ENCODE peak calls at places on chromosomes 7 and 10, in four cellular contexts. V is neural progenitor cell, Y is body of pancreas, L is mucosa of descending colon. F is an unnamed sample. For H3K4me1, the result is how much of the 10 kb centered on the place peaks cover.

GRCh38 chr10:103839867-103840746 is 15.3 kb downstream of the SH3PXD2A start:
- DNase-seq in V (peak), Y (peak), L (peak), F (no peak)

GRCh38 chr10:92024700-92025099 is 101.1 kb downstream of the BTAF1 start:
- DNase-seq in V (no peak), Y (no peak), L (no peak), F (no peak)

GRCh38 chr10:88080213-88080612 is 216.8 kb downstream of the PTEN start:
- DNase-seq in V (no peak), Y (peak), L (no peak), F (no peak)

GRCh38 chr7:54841772-54842707 is 83.0 kb upstream of the SEC61G start:
- DNase-seq in V (peak), Y (peak), L (no peak), F (no peak)

GRCh38 chr7:3003936-3004335 is 39.7 kb downstream of the CARD11 start:
- DNase-seq in V (no peak), Y (no peak), L (no peak), F (peak)

GRCh38 chr10:116669832-116670644 is 49.3 kb downstream of the PNLIPRP2 start:
- DNase-seq in V (peak), Y (no peak), L (no peak), F (peak)

GRCh38 chr10:69575164-69575722 is 2.0 kb upstream of the NEUROG3 start:
- DNase-seq in V (no peak), Y (no peak), L (no peak), F (no peak)

GRCh38 chr10:62037890-62038608 is 136.6 kb downstream of the ARID5B start:
- DNase-seq in V (no peak), Y (no peak), L (no peak), F (no peak)

GRCh38 chr7:114979388-114979787 is 57.5 kb downstream of the MDFIC start:
- DNase-seq in V (no peak), Y (peak), L (no peak), F (no peak)

GRCh38 chr7:128166603-128167315 is 74.3 kb upstream of the LEP start:
- DNase-seq in V (peak), Y (peak), L (no peak), F (peak)

GRCh38 chr7:17631061-17631460 is 309.2 kb downstream of the SNX13 start:
- DNase-seq in V (no peak), Y (no peak), L (no peak), F (no peak)

GRCh38 chr10:121628859-121629258 is 30.6 kb upstream of the FGFR2 start:
- DNase-seq in V (no peak), Y (no peak), L (no peak), F (no peak)

GRCh38 chr10:71860243-71861029 is 9.4 kb upstream of the PSAP start:
- DNase-seq in V (peak), Y (peak), L (peak), F (peak)

GRCh38 chr7:39754326-39755120 is 131.2 kb downstream of the RALA start:
- DNase-seq in V (no peak), Y (no peak), L (no peak), F (peak)

GRCh38 chr7:111872837-111873646 is 310.8 kb upstream of the IMMP2L start:
- DNase-seq in V (no peak), Y (no peak), L (no peak), F (no peak)

GRCh38 chr7:151087247-151088018 is 1.2 kb downstream of the AGAP3 start:
- DNase-seq in V (peak), Y (peak), L (peak), F (peak)

GRCh38 chr10:12847361-12847975 is 154.0 kb downstream of the CCDC3 start:
- DNase-seq in V (peak), Y (peak), L (no peak), F (no peak)

GRCh38 chr7:127629268-127629854 is 11.4 kb upstream of the PAX4 start:
- DNase-seq in V (peak), Y (peak), L (no peak), F (no peak)

GRCh38 chr7:138295049-138295637 is 164.9 kb upstream of the TRIM24 start:
- DNase-seq in V (no peak), Y (no peak), L (no peak), F (no peak)

GRCh38 chr10:13909911-13910617 is 323.3 kb downstream of the PRPF18 start:
- DNase-seq in V (no peak), Y (no peak), L (no peak), F (no peak)

GRCh38 chr7:140360697-140361229 is 37.6 kb downstream of the SLC37A3 start:
- DNase-seq in V (no peak), Y (no peak), L (no peak), F (no peak)

GRCh38 chr10:17730667-17731066 is 21.3 kb upstream of the TMEM236 start:
- DNase-seq in V (no peak), Y (no peak), L (no peak), F (no peak)

GRCh38 chr10:26799342-26799741 is 61.4 kb downstream of the ABI1 start:
- DNase-seq in V (no peak), Y (peak), L (no peak), F (no peak)

GRCh38 chr7:80002865-80003264 is 131.8 kb upstream of the GNAI1 start:
- DNase-seq in V (no peak), Y (no peak), L (no peak), F (no peak)

GRCh38 chr7:79998343-79998742 is 136.3 kb upstream of the GNAI1 start:
- DNase-seq in V (no peak), Y (no peak), L (no peak), F (no peak)

DNA sequence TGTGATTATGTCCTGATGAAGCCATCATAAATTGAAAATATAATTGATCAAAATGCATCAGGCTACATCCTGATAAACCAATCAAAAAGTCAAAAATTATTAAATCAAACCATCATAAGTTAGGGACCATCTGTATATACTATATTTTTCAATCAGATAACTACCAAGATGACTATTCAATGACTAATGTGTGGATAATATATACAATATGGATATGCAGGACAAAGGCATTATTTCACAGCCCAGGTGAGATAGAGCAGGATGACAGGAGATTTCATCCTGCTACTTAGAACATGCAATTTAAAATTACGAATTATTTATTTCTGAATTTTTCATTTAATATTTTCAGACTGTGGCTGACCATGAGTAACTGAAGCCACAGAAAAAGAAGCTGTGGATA is 137.3 kb upstream of the GNAI1 start:
- DNase-seq in V (no peak), Y (no peak), L (no peak), F (no peak)
- H3K4me1 ChIP-seq in V (under half), Y (under half), L (under half), F (under half)

DNA sequence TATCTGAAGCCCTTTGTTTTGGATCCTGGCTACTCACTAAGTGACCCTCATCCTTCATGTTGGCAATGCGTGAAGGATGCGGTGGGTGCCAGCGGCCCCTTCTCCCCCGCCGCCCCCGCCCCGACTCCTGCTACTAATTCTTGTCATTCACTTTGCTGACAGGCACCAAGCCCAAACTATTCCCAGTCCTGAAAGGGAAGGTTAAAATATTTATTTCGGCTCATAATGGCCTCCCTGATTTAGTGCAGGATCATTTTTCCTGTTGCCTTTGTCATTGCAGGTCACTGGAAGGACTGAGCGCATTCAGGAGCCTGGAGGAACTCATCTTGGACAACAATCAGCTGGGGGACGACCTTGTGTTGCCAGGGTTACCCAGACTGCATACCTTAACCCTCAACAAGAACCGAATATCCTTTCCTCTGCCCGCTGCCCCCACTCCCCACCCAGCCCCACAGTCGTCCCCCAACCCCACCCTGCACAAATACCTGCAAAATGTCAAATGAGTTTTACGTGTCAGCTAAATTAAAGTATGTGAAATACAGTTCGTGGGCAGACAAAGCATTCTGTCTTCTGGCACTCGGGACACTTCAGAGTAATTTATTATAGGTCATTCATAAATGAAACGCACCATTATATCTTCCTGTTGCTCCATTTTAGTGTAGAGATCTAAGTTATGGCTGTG is 604.4 kb downstream of the LRMDA start:
- DNase-seq in V (peak), Y (no peak), L (no peak), F (no peak)
- H3K4me3 ChIP-seq in V (no peak), Y (no peak), L (no peak), F (peak)

GRCh38 chr7:1918063-1918645 is 248.1 kb downstream of the ELFN1 start:
- DNase-seq in V (no peak), Y (no peak), L (peak), F (peak)

GRCh38 chr7:1920886-1921285 is 250.8 kb downstream of the ELFN1 start:
- DNase-seq in V (no peak), Y (no peak), L (peak), F (peak)

GRCh38 chr7:1918881-1919525 is 248.9 kb downstream of the ELFN1 start:
- DNase-seq in V (no peak), Y (no peak), L (peak), F (peak)

GRCh38 chr7:1920266-1920681 is 250.2 kb downstream of the ELFN1 start:
- DNase-seq in V (no peak), Y (peak), L (peak), F (peak)

GRCh38 chr7:1919539-1920265 is 249.6 kb downstream of the ELFN1 start:
- DNase-seq in V (no peak), Y (peak), L (peak), F (peak)
- H3K4me1 ChIP-seq in V (under half), Y (under half), L (under half), F (under half)

DNA sequence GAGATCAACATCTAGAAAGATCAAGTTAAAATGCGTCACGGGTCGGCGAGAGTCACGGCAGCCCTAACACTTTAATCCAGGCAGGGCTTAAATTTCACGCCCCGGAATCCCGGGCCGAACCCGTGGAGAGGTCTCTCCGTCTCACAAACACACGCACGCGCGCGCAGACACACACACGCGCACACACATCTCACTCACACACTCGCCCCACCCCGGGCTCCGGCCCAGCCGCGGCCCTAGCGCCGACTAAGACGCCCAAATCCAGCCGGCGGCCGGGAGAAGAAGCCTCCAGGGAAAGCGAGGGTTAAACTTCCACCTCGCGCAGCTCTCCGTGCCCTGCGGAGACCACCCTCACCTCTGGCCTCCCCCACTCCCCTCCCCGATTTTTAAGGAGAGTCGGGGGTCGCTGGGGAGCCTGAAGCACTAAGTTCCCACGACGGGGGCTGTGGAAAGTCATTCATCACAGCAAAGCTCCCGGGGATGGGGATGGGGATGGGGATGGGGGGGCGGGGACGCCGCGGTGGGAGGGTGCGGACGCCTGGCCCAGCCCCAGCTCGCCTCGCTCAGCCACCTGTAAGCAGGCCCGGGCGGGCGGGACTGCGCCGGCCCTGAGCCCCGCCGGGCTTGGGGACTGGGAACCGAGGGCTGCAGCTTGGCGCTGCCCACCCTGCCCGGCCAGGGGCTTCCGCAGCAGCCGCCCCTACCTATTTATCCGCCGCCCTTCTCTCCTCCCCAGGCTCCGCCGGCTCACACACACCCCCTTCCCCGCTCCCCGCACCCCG is 1.6 kb downstream of the PDGFA start:
- DNase-seq in V (peak), Y (peak), L (peak), F (peak)
- H3K4me3 ChIP-seq in V (peak), Y (peak), L (peak), F (peak)

GRCh38 chr7:80830000-80830399 is 88.9 kb downstream of the SEMA3C start:
- DNase-seq in V (no peak), Y (no peak), L (no peak), F (no peak)

GRCh38 chr7:80831996-80832395 is 86.9 kb downstream of the SEMA3C start:
- DNase-seq in V (no peak), Y (no peak), L (no peak), F (no peak)

GRCh38 chr7:80830584-80831319 is 88.1 kb downstream of the SEMA3C start:
- DNase-seq in V (no peak), Y (no peak), L (no peak), F (no peak)

GRCh38 chr7:80827238-80827633 is 91.6 kb downstream of the SEMA3C start:
- DNase-seq in V (no peak), Y (no peak), L (no peak), F (no peak)

DNA sequence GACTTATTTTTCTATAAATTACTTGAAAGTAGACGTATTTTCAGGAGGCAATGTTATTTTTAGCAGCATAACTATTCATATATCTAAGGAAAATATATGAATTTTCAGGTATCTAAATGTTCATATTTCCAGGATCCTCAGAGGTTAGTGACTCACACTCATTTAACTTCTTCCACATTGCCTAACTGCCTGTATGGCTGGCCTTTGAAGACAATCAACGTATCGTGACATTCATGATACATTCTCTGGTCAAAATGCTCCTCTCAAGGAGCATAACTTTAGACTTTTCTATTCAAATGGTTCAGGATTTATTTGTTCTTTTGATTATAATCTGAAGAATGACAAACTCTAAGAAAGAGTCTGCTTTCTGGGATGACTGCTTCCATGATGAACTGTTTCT is 89.3 kb downstream of the SEMA3C start:
- DNase-seq in V (no peak), Y (no peak), L (no peak), F (no peak)
- H3K4me1 ChIP-seq in V (under half), Y (under half), L (under half), F (under half)

GRCh38 chr7:29145553-29146081 is 720 bp downstream of the CPVL start:
- DNase-seq in V (peak), Y (no peak), L (no peak), F (no peak)

GRCh38 chr7:29146888-29147609 is 712 bp upstream of the CPVL start:
- DNase-seq in V (peak), Y (peak), L (no peak), F (peak)

GRCh38 chr7:29147821-29148220 is 1.5 kb upstream of the CPVL start:
- DNase-seq in V (no peak), Y (no peak), L (no peak), F (no peak)

GRCh38 chr7:29143698-29144203 is 2.6 kb downstream of the CPVL start:
- DNase-seq in V (no peak), Y (no peak), L (no peak), F (no peak)

GRCh38 chr7:29146082-29146706 is at the start of gene CPVL:
- DNase-seq in V (peak), Y (peak), L (peak), F (peak)
- H3K4me3 ChIP-seq in V (peak), Y (peak), L (no peak), F (peak)

F was measured in kidney.